ENCODE peak calls at places on chromosomes 5 and 9, in ten cellular contexts. One of them, this sample, is unnamed.

GRCh38 chr9:36148652-36149051 is 12.1 kb downstream of the GLIPR2 start:
- DNase-seq in tibial nerve: peak; percentile 99
- DNase-seq in astrocyte of the cerebellum: peak; percentile 97
- DNase-seq in PC-3: peak; percentile 92
- DNase-seq in WERI-Rb-1: no peak
- DNase-seq in cardiac fibroblast: peak; percentile 99
- DNase-seq in Peyer's patch: peak; percentile 73
- DNase-seq in GM06990: peak; percentile 77
- DNase-seq in SK-N-SH: peak; percentile 94
- DNase-seq in AG04450: peak; percentile 92
- DNase-seq in this sample: peak; percentile 70

GRCh38 chr9:12819436-12820185 is 44.8 kb downstream of the LURAP1L start:
- DNase-seq in SK-N-SH: no peak
- DNase-seq in astrocyte of the cerebellum: no peak
- DNase-seq in AG04450: no peak
- DNase-seq in tibial nerve: peak; percentile 8
- DNase-seq in PC-3: peak; percentile 49
- DNase-seq in WERI-Rb-1: peak; percentile 46
- DNase-seq in Peyer's patch: no peak
- DNase-seq in GM06990: no peak
- DNase-seq in cardiac fibroblast: peak; percentile 31
- DNase-seq in this sample: peak; percentile 22

GRCh38 chr5:125485003-125485641 is 738.7 kb upstream of the ZNF608 start:
- DNase-seq in astrocyte of the cerebellum: peak; percentile 98
- DNase-seq in SK-N-SH: peak; percentile 32
- DNase-seq in GM06990: no peak
- DNase-seq in PC-3: peak; percentile 87
- DNase-seq in tibial nerve: peak; percentile 66
- DNase-seq in Peyer's patch: no peak
- DNase-seq in cardiac fibroblast: peak; percentile 98
- DNase-seq in WERI-Rb-1: no peak
- DNase-seq in AG04450: peak; percentile 94
- DNase-seq in this sample: no peak

GRCh38 chr5:172849636-172850453 is 15.8 kb downstream of the ERGIC1 start:
- DNase-seq in AG04450: no peak
- DNase-seq in tibial nerve: no peak
- DNase-seq in SK-N-SH: no peak
- DNase-seq in PC-3: peak; percentile 16
- DNase-seq in WERI-Rb-1: no peak
- DNase-seq in cardiac fibroblast: peak; percentile 73
- DNase-seq in Peyer's patch: peak; percentile 78
- DNase-seq in GM06990: peak; percentile 75
- DNase-seq in astrocyte of the cerebellum: no peak
- DNase-seq in this sample: peak; percentile 50

GRCh38 chr9:36092509-36093215 is 43.9 kb upstream of the GLIPR2 start:
- DNase-seq in astrocyte of the cerebellum: no peak
- DNase-seq in GM06990: peak; percentile 59
- DNase-seq in AG04450: no peak
- DNase-seq in SK-N-SH: no peak
- DNase-seq in cardiac fibroblast: no peak
- DNase-seq in Peyer's patch: no peak
- DNase-seq in PC-3: no peak
- DNase-seq in WERI-Rb-1: no peak
- DNase-seq in tibial nerve: no peak
- DNase-seq in this sample: peak; percentile 53

GRCh38 chr9:127139071-127139731 is 16.8 kb upstream of the ANGPTL2 start:
- DNase-seq in SK-N-SH: no peak
- DNase-seq in AG04450: no peak
- DNase-seq in PC-3: no peak
- DNase-seq in tibial nerve: no peak
- DNase-seq in cardiac fibroblast: no peak
- DNase-seq in WERI-Rb-1: peak; percentile 4
- DNase-seq in GM06990: no peak
- DNase-seq in Peyer's patch: no peak
- DNase-seq in astrocyte of the cerebellum: no peak
- DNase-seq in this sample: no peak

GRCh38 chr9:36855443-36856315 is 178.4 kb downstream of the PAX5 start:
- DNase-seq in SK-N-SH: peak; percentile 43
- DNase-seq in PC-3: peak; percentile 57
- DNase-seq in tibial nerve: no peak
- DNase-seq in WERI-Rb-1: peak; percentile 25
- DNase-seq in astrocyte of the cerebellum: no peak
- DNase-seq in Peyer's patch: no peak
- DNase-seq in GM06990: no peak
- DNase-seq in cardiac fibroblast: peak; percentile 8
- DNase-seq in AG04450: no peak
- DNase-seq in this sample: peak; percentile 75

GRCh38 chr5:74636552-74636951 is 4.0 kb downstream of the ENC1 start:
- DNase-seq in Peyer's patch: no peak
- DNase-seq in PC-3: peak; percentile 89
- DNase-seq in AG04450: no peak
- DNase-seq in tibial nerve: no peak
- DNase-seq in astrocyte of the cerebellum: no peak
- DNase-seq in WERI-Rb-1: no peak
- DNase-seq in cardiac fibroblast: no peak
- DNase-seq in GM06990: no peak
- DNase-seq in SK-N-SH: no peak
- DNase-seq in this sample: no peak

GRCh38 chr9:7042124-7042523 is 284.4 kb downstream of the KDM4C start:
- DNase-seq in AG04450: no peak
- DNase-seq in astrocyte of the cerebellum: no peak
- DNase-seq in tibial nerve: no peak
- DNase-seq in PC-3: peak; percentile 51
- DNase-seq in SK-N-SH: no peak
- DNase-seq in GM06990: no peak
- DNase-seq in WERI-Rb-1: no peak
- DNase-seq in Peyer's patch: no peak
- DNase-seq in cardiac fibroblast: no peak
- DNase-seq in this sample: no peak

GRCh38 chr5:8930021-8930420 is 615.9 kb downstream of the SEMA5A start:
- DNase-seq in PC-3: no peak
- DNase-seq in Peyer's patch: no peak
- DNase-seq in WERI-Rb-1: no peak
- DNase-seq in GM06990: no peak
- DNase-seq in SK-N-SH: no peak
- DNase-seq in AG04450: no peak
- DNase-seq in tibial nerve: no peak
- DNase-seq in cardiac fibroblast: no peak
- DNase-seq in astrocyte of the cerebellum: no peak
- DNase-seq in this sample: no peak

GRCh38 chr9:91571036-91571435 is 147.4 kb upstream of the NFIL3 start:
- DNase-seq in AG04450: no peak
- DNase-seq in tibial nerve: no peak
- DNase-seq in astrocyte of the cerebellum: no peak
- DNase-seq in cardiac fibroblast: peak; percentile 23
- DNase-seq in Peyer's patch: no peak
- DNase-seq in GM06990: no peak
- DNase-seq in SK-N-SH: no peak
- DNase-seq in WERI-Rb-1: no peak
- DNase-seq in PC-3: no peak
- DNase-seq in this sample: no peak

GRCh38 chr9:111938427-111938800 is 41.8 kb downstream of the UGCG start:
- DNase-seq in cardiac fibroblast: no peak
- DNase-seq in GM06990: no peak
- DNase-seq in tibial nerve: no peak
- DNase-seq in SK-N-SH: no peak
- DNase-seq in PC-3: no peak
- DNase-seq in AG04450: no peak
- DNase-seq in Peyer's patch: no peak
- DNase-seq in astrocyte of the cerebellum: no peak
- DNase-seq in WERI-Rb-1: no peak
- DNase-seq in this sample: no peak

DNA sequence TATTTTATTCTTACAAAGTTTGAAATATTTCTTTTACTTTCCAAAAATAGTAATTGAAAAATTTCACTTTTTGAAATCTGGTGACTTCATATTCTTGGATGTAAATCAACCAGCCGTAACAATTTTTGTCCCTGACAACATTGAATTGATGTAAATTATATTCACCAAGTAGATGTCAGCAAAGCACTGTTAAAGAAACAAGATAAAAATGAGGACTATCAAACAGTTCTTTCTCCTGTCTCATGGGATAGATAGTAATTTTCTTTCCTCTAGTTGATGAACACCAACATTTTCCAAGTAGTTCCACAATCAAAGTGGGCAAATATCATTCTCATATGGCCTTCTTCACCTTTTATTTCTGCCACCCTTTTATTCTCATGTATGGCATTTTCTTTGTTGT is 1461.9 kb downstream of the MAT2B start:
- DNase-seq in SK-N-SH: no peak
- DNase-seq in tibial nerve: no peak
- DNase-seq in cardiac fibroblast: no peak
- DNase-seq in Peyer's patch: no peak
- DNase-seq in PC-3: no peak
- DNase-seq in WERI-Rb-1: no peak
- DNase-seq in AG04450: no peak
- DNase-seq in GM06990: no peak
- DNase-seq in astrocyte of the cerebellum: no peak
- DNase-seq in this sample: no peak
- TF ChIP-seq CTCF in SK-N-SH: no peak
- TF ChIP-seq CTCF in tibial nerve: no peak
- TF ChIP-seq CTCF in cardiac fibroblast: no peak
- TF ChIP-seq CTCF in Peyer's patch: no peak
- TF ChIP-seq CTCF in PC-3: no peak
- TF ChIP-seq CTCF in WERI-Rb-1: no peak
- TF ChIP-seq CTCF in AG04450: no peak
- TF ChIP-seq CTCF in GM06990: no peak
- TF ChIP-seq CTCF in astrocyte of the cerebellum: no peak
- TF ChIP-seq CTCF in this sample: no peak

GRCh38 chr9:124767830-124768229 is 3.3 kb downstream of the NR6A1 start:
- DNase-seq in cardiac fibroblast: no peak
- DNase-seq in PC-3: no peak
- DNase-seq in WERI-Rb-1: no peak
- DNase-seq in tibial nerve: no peak
- DNase-seq in SK-N-SH: no peak
- DNase-seq in AG04450: no peak
- DNase-seq in astrocyte of the cerebellum: no peak
- DNase-seq in Peyer's patch: no peak
- DNase-seq in GM06990: no peak
- DNase-seq in this sample: no peak

GRCh38 chr9:124765439-124765835 is 5.7 kb downstream of the NR6A1 start:
- DNase-seq in cardiac fibroblast: no peak
- DNase-seq in AG04450: no peak
- DNase-seq in SK-N-SH: no peak
- DNase-seq in Peyer's patch: no peak
- DNase-seq in tibial nerve: no peak
- DNase-seq in PC-3: no peak
- DNase-seq in astrocyte of the cerebellum: no peak
- DNase-seq in GM06990: no peak
- DNase-seq in WERI-Rb-1: peak; percentile 62
- DNase-seq in this sample: no peak

GRCh38 chr9:124768275-124768674 is 2.8 kb downstream of the NR6A1 start:
- DNase-seq in SK-N-SH: no peak
- DNase-seq in WERI-Rb-1: no peak
- DNase-seq in cardiac fibroblast: no peak
- DNase-seq in PC-3: no peak
- DNase-seq in Peyer's patch: no peak
- DNase-seq in tibial nerve: no peak
- DNase-seq in AG04450: no peak
- DNase-seq in GM06990: no peak
- DNase-seq in astrocyte of the cerebellum: no peak
- DNase-seq in this sample: no peak

GRCh38 chr9:124766326-124766725 is 4.8 kb downstream of the NR6A1 start:
- DNase-seq in PC-3: no peak
- DNase-seq in GM06990: no peak
- DNase-seq in AG04450: no peak
- DNase-seq in SK-N-SH: no peak
- DNase-seq in cardiac fibroblast: no peak
- DNase-seq in tibial nerve: no peak
- DNase-seq in astrocyte of the cerebellum: no peak
- DNase-seq in Peyer's patch: no peak
- DNase-seq in WERI-Rb-1: no peak
- DNase-seq in this sample: no peak

DNA sequence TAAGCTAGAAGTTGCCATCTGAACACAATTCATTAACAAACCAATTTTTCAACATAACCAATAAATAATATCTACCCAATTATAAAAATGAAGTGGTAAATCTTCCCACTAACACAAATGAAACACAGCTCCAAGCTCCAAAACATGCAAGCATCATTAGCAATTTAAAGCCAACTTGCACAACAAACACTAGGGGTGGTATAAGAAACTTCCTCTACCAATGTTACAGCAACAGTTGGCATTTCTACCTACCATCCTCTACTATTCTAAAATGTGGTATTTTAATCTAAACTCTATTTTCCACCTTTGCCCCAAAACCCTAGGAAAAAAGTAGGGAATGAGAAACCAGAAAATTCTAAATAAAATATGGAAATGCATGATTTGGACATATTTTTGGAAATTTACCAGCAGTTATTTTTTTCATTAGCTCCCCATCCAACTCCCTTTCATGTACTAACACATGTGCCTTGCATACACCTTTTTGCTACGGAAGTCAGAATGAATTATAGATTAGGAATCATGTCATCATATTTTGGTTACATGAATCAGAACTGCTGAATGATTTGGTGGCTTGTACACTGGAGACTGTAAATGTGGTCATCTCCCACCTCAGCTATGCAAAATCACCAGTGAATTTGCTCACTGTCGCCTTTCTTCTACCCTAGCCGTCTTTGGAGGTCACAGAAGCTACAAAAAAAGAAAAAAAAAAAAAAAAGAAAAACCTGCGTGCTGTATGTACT is 4.1 kb downstream of the NR6A1 start:
- DNase-seq in PC-3: no peak
- DNase-seq in SK-N-SH: no peak
- DNase-seq in GM06990: no peak
- DNase-seq in AG04450: no peak
- DNase-seq in tibial nerve: no peak
- DNase-seq in Peyer's patch: no peak
- DNase-seq in astrocyte of the cerebellum: no peak
- DNase-seq in cardiac fibroblast: no peak
- DNase-seq in WERI-Rb-1: no peak
- DNase-seq in this sample: no peak
- TF ChIP-seq CTCF in PC-3: peak; percentile 41
- TF ChIP-seq CTCF in SK-N-SH: peak; percentile 45
- TF ChIP-seq CTCF in GM06990: peak; percentile 28
- TF ChIP-seq CTCF in AG04450: peak; percentile 15
- TF ChIP-seq CTCF in tibial nerve: no peak
- TF ChIP-seq CTCF in Peyer's patch: no peak
- TF ChIP-seq CTCF in astrocyte of the cerebellum: no peak
- TF ChIP-seq CTCF in cardiac fibroblast: peak; percentile 18
- TF ChIP-seq CTCF in WERI-Rb-1: peak; percentile 33
- TF ChIP-seq CTCF in this sample: peak; percentile 12

GRCh38 chr5:138568061-138568824 is 7.0 kb downstream of the HSPA9 start:
- DNase-seq in SK-N-SH: peak; percentile 15
- DNase-seq in cardiac fibroblast: peak; percentile 43
- DNase-seq in Peyer's patch: no peak
- DNase-seq in PC-3: no peak
- DNase-seq in AG04450: no peak
- DNase-seq in GM06990: no peak
- DNase-seq in astrocyte of the cerebellum: no peak
- DNase-seq in tibial nerve: no peak
- DNase-seq in WERI-Rb-1: no peak
- DNase-seq in this sample: no peak
- TF ChIP-seq CTCF in SK-N-SH: peak; percentile 24
- TF ChIP-seq CTCF in cardiac fibroblast: no peak
- TF ChIP-seq CTCF in Peyer's patch: no peak
- TF ChIP-seq CTCF in PC-3: peak; percentile 22
- TF ChIP-seq CTCF in AG04450: peak; percentile 13
- TF ChIP-seq CTCF in GM06990: no peak
- TF ChIP-seq CTCF in astrocyte of the cerebellum: no peak
- TF ChIP-seq CTCF in tibial nerve: no peak
- TF ChIP-seq CTCF in WERI-Rb-1: no peak
- TF ChIP-seq CTCF in this sample: no peak

GRCh38 chr9:17402309-17402708 is 176.6 kb upstream of the SH3GL2 start:
- DNase-seq in astrocyte of the cerebellum: peak; percentile 9
- DNase-seq in cardiac fibroblast: peak; percentile 52
- DNase-seq in Peyer's patch: no peak
- DNase-seq in PC-3: peak; percentile 30
- DNase-seq in SK-N-SH: no peak
- DNase-seq in GM06990: no peak
- DNase-seq in tibial nerve: no peak
- DNase-seq in AG04450: no peak
- DNase-seq in WERI-Rb-1: no peak
- DNase-seq in this sample: no peak
- TF ChIP-seq CTCF in astrocyte of the cerebellum: peak; percentile 4
- TF ChIP-seq CTCF in cardiac fibroblast: peak; percentile 11
- TF ChIP-seq CTCF in Peyer's patch: no peak
- TF ChIP-seq CTCF in PC-3: peak; percentile 39
- TF ChIP-seq CTCF in SK-N-SH: no peak
- TF ChIP-seq CTCF in GM06990: no peak
- TF ChIP-seq CTCF in tibial nerve: no peak
- TF ChIP-seq CTCF in AG04450: no peak
- TF ChIP-seq CTCF in WERI-Rb-1: peak; percentile 20
- TF ChIP-seq CTCF in this sample: peak; percentile 19